ENCODE peak calls at places on chromosomes 12 and 14, in four cellular contexts. V, Z, G and A are unnamed samples.

GRCh38 chr14:33525626-33526025 is 425.2 kb downstream of the EGLN3 start:
- DNase-seq in V (no peak), Z (no peak), G (no peak), A (no peak)

GRCh38 chr12:95805864-95806669 is 15.5 kb upstream of the NTN4 start:
- DNase-seq in V (no peak), Z (peak; percentile 72), G (no peak), A (no peak)

GRCh38 chr14:33335366-33335765 is 396.7 kb downstream of the NPAS3 start:
- DNase-seq in V (no peak), Z (no peak), G (no peak), A (no peak)

GRCh38 chr12:96908170-96908675 is 1.2 kb downstream of the NEDD1 start:
- DNase-seq in V (no peak), Z (no peak), G (no peak), A (no peak)

GRCh38 chr12:91367234-91367849 is 184.7 kb upstream of the DCN start:
- DNase-seq in V (peak; percentile 2), Z (no peak), G (no peak), A (no peak)

GRCh38 chr12:110372056-110372425 is 31.5 kb downstream of the ANAPC7 start:
- DNase-seq in V (no peak), Z (no peak), G (no peak), A (no peak)

GRCh38 chr12:51976376-51977160 is 25.1 kb downstream of the ACVR1B start:
- DNase-seq in V (peak; percentile 92), Z (no peak), G (no peak), A (no peak)

GRCh38 chr12:89238593-89238992 is 113.7 kb downstream of the DUSP6 start:
- DNase-seq in V (no peak), Z (peak; percentile 68), G (no peak), A (no peak)

GRCh38 chr12:27583057-27583797 is 59.2 kb downstream of the PPFIBP1 start:
- DNase-seq in V (no peak), Z (no peak), G (no peak), A (no peak)

GRCh38 chr12:89194683-89195082 is 157.6 kb downstream of the DUSP6 start:
- DNase-seq in V (no peak), Z (no peak), G (no peak), A (no peak)

GRCh38 chr14:91416744-91417133 is 881 bp downstream of the CCDC88C start:
- DNase-seq in V (no peak), Z (no peak), G (peak; percentile 69), A (peak; percentile 55)

GRCh38 chr12:94386422-94386821 is 73.2 kb downstream of the CEP83 start:
- DNase-seq in V (peak; percentile 47), Z (no peak), G (no peak), A (no peak)

GRCh38 chr14:101518611-101519048 is 42.7 kb upstream of the DIO3 start:
- DNase-seq in V (no peak), Z (peak; percentile 93), G (peak; percentile 28), A (no peak)

GRCh38 chr12:43099691-43100163 is 452.3 kb downstream of the ADAMTS20 start:
- DNase-seq in V (no peak), Z (no peak), G (no peak), A (no peak)

GRCh38 chr14:74612346-74613021 is 447 bp upstream of the LTBP2 start:
- DNase-seq in V (peak; percentile 51), Z (peak; percentile 89), G (peak; percentile 69), A (peak; percentile 64)

GRCh38 chr14:53367631-53368030 is 214.5 kb upstream of the DDHD1 start:
- DNase-seq in V (no peak), Z (no peak), G (no peak), A (no peak)

GRCh38 chr12:47750916-47751470 is 7.7 kb downstream of the RAPGEF3 start:
- DNase-seq in V (no peak), Z (no peak), G (no peak), A (no peak)

GRCh38 chr14:103336191-103336590 is 2.2 kb downstream of the EIF5 start:
- DNase-seq in V (no peak), Z (no peak), G (no peak), A (no peak)

DNA sequence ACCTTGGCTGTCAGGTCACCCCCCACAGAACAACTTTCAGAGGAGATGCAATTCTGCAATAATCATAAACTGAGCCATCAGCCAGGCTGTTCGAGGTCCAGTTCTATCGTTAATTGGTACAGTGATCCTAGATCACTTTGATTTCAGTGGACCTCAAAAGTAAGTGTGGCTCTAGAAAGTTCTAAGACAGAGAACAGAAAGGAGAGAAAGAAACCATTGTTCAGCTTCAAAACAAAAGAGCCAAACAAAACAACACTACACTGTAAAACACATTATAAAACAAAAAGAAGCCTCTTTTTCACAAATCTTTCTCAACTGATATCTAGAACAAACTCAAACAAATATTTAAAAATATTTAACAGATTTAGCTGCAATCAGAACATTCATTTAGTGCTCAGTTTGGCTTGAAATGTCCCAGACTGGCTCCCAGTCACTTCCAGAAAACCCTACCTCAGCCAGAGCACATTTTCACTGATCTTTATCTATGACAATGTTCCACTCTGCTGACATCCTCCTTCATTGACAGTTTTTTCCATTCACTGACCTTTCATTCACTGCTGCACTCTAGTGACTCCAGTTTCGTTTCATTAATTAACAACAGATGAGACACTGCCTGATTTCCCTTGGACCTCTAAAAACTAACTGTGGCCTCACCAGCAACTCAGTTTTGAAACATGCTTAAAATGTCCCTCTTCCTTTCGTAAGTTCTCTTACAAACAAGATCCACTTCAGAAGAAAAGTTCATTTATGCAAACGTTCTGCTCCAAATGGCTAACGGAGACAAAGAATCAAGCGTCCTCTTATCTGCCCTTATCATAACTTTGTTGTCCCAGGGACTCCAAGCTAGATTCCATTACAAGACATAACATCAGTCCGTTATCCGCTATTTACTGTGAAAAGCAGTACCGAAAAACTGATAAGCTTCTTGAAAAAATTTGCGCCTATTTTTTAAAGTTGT is 56.8 kb downstream of the DUSP16 start:
- DNase-seq in V (peak; percentile 53), Z (no peak), G (no peak), A (peak; percentile 46)
- H3K4me1 ChIP-seq in V (peaks cover 46% of the 10 kb centered on the region), Z (peaks cover 13% of the 10 kb centered on the region), G (no peaks in the 10 kb centered on the region), A (peaks cover 8% of the 10 kb centered on the region)

DNA sequence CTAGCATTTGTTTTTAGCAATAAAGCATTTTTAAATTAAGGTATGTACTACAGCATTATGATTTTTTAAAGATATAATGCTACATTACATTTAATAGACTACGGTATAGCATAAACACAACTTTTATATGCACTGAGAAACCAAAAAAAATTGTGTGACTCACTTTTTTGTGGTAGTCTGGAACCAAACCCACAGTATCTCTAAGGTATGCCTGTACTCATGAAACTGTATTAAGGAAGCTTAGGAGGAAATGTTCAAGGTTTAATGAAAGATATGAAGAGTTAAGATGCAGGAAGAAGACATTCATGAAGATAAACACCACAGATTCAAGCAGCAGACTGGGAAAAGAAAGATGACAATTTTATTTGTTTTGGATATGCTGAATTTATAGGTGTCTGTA is 51.7 kb downstream of the PPP1R12A start:
- DNase-seq in V (no peak), Z (no peak), G (no peak), A (no peak)
- H3K4me1 ChIP-seq in V (peaks cover 11% of the 10 kb centered on the region), Z (peaks cover 31% of the 10 kb centered on the region), G (no peaks in the 10 kb centered on the region), A (peaks cover 5% of the 10 kb centered on the region)

GRCh38 chr14:40618225-40618898 is 988.3 kb upstream of the LRFN5 start:
- DNase-seq in V (no peak), Z (no peak), G (no peak), A (no peak)
- H3K4me1 ChIP-seq in V (no peaks in the 10 kb centered on the region), Z (no peaks in the 10 kb centered on the region), G (no peaks in the 10 kb centered on the region), A (no peaks in the 10 kb centered on the region)

DNA sequence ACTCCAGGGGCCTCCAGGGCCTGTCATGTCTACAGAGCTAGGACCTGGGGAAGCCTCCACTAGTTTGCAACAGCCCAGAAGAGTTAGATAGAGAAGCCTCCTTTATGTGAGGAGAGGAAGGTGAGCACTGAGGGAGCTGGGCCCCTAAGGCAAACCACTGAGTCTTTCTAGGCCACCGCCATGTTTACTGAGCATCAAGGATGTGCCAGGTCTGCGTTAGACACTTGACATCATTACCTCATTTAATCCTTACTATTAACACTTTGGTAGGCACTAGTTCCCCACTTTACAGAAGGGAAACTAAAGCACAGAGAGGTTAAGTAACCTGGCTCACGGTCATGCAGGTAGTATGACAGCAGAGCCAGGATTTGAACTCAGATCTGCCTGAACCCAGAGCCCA is 12.9 kb downstream of the CTDSP2 start:
- DNase-seq in V (no peak), Z (no peak), G (no peak), A (no peak)
- H3K4me1 ChIP-seq in V (peaks cover 63% of the 10 kb centered on the region), Z (peaks cover 96% of the 10 kb centered on the region), G (peaks cover 66% of the 10 kb centered on the region), A (peaks cover 37% of the 10 kb centered on the region)

GRCh38 chr14:77006127-77006526 is 22.4 kb downstream of the IRF2BPL start:
- DNase-seq in V (no peak), Z (no peak), G (no peak), A (no peak)
- H3K4me1 ChIP-seq in V (peaks cover 43% of the 10 kb centered on the region), Z (peaks cover 28% of the 10 kb centered on the region), G (peaks cover 27% of the 10 kb centered on the region), A (no peaks in the 10 kb centered on the region)